ENCODE peak calls at places on chromosomes 2 and 18, in five cellular contexts. One of them, this sample, is unnamed.

GRCh38 chr2:161423351-161424178 is 7.5 kb downstream of the TBR1 start:
- DNase-seq in SK-N-SH: peak
- DNase-seq in K562: no peak
- DNase-seq in A549: no peak
- DNase-seq in GM12878: no peak
- DNase-seq in this sample: no peak

GRCh38 chr2:107808986-107809385 is 17.7 kb upstream of the RGPD4 start:
- DNase-seq in SK-N-SH: no peak
- DNase-seq in K562: no peak
- DNase-seq in A549: peak
- DNase-seq in GM12878: no peak
- DNase-seq in this sample: no peak

GRCh38 chr2:85134255-85135065 is 1.3 kb downstream of the TCF7L1 start:
- DNase-seq in SK-N-SH: peak
- DNase-seq in K562: peak
- DNase-seq in A549: no peak
- DNase-seq in GM12878: no peak
- DNase-seq in this sample: no peak

GRCh38 chr2:23698733-23699391 is 228.1 kb downstream of the ATAD2B start:
- DNase-seq in SK-N-SH: peak
- DNase-seq in K562: no peak
- DNase-seq in A549: no peak
- DNase-seq in GM12878: no peak
- DNase-seq in this sample: no peak

GRCh38 chr2:109208071-109208950 is 79.3 kb downstream of the SH3RF3 start:
- DNase-seq in SK-N-SH: no peak
- DNase-seq in K562: no peak
- DNase-seq in A549: peak
- DNase-seq in GM12878: no peak
- DNase-seq in this sample: no peak

GRCh38 chr2:55949211-55949610 is 25.6 kb upstream of the EFEMP1 start:
- DNase-seq in SK-N-SH: no peak
- DNase-seq in K562: no peak
- DNase-seq in A549: no peak
- DNase-seq in GM12878: no peak
- DNase-seq in this sample: no peak

GRCh38 chr2:120736955-120737801 is 1.5 kb downstream of the GLI2 start:
- DNase-seq in SK-N-SH: peak
- DNase-seq in K562: no peak
- DNase-seq in A549: peak
- DNase-seq in GM12878: no peak
- DNase-seq in this sample: no peak

GRCh38 chr2:188976545-188977268 is 2.5 kb downstream of the COL3A1 start:
- DNase-seq in SK-N-SH: no peak
- DNase-seq in K562: no peak
- DNase-seq in A549: no peak
- DNase-seq in GM12878: no peak
- DNase-seq in this sample: peak

GRCh38 chr2:95391641-95392310 is 10.7 kb upstream of the FAHD2A start:
- DNase-seq in SK-N-SH: no peak
- DNase-seq in K562: no peak
- DNase-seq in A549: no peak
- DNase-seq in GM12878: no peak
- DNase-seq in this sample: peak

GRCh38 chr2:134900151-134900550 is 18.5 kb upstream of the CCNT2 start:
- DNase-seq in SK-N-SH: no peak
- DNase-seq in K562: no peak
- DNase-seq in A549: no peak
- DNase-seq in GM12878: no peak
- DNase-seq in this sample: no peak

GRCh38 chr2:166610180-166610919 is 116.3 kb upstream of the SCN7A start:
- DNase-seq in SK-N-SH: no peak
- DNase-seq in K562: no peak
- DNase-seq in A549: no peak
- DNase-seq in GM12878: no peak
- DNase-seq in this sample: no peak
- TF ChIP-seq MAX in SK-N-SH: no peak
- TF ChIP-seq MAX in K562: no peak
- TF ChIP-seq MAX in A549: no peak
- TF ChIP-seq MAX in GM12878: no peak
- TF ChIP-seq MAX in this sample: no peak

GRCh38 chr2:235659767-235660322 is 166.0 kb downstream of the AGAP1 start:
- DNase-seq in SK-N-SH: no peak
- DNase-seq in K562: peak
- DNase-seq in A549: no peak
- DNase-seq in GM12878: no peak
- DNase-seq in this sample: peak

GRCh38 chr2:235660484-235661081 is 166.7 kb downstream of the AGAP1 start:
- DNase-seq in SK-N-SH: peak
- DNase-seq in K562: no peak
- DNase-seq in A549: no peak
- DNase-seq in GM12878: no peak
- DNase-seq in this sample: peak

GRCh38 chr2:235661136-235661535 is 167.3 kb downstream of the AGAP1 start:
- DNase-seq in SK-N-SH: peak
- DNase-seq in K562: no peak
- DNase-seq in A549: no peak
- DNase-seq in GM12878: no peak
- DNase-seq in this sample: peak

GRCh38 chr2:235661538-235661937 is 167.7 kb downstream of the AGAP1 start:
- DNase-seq in SK-N-SH: no peak
- DNase-seq in K562: no peak
- DNase-seq in A549: no peak
- DNase-seq in GM12878: no peak
- DNase-seq in this sample: no peak

DNA sequence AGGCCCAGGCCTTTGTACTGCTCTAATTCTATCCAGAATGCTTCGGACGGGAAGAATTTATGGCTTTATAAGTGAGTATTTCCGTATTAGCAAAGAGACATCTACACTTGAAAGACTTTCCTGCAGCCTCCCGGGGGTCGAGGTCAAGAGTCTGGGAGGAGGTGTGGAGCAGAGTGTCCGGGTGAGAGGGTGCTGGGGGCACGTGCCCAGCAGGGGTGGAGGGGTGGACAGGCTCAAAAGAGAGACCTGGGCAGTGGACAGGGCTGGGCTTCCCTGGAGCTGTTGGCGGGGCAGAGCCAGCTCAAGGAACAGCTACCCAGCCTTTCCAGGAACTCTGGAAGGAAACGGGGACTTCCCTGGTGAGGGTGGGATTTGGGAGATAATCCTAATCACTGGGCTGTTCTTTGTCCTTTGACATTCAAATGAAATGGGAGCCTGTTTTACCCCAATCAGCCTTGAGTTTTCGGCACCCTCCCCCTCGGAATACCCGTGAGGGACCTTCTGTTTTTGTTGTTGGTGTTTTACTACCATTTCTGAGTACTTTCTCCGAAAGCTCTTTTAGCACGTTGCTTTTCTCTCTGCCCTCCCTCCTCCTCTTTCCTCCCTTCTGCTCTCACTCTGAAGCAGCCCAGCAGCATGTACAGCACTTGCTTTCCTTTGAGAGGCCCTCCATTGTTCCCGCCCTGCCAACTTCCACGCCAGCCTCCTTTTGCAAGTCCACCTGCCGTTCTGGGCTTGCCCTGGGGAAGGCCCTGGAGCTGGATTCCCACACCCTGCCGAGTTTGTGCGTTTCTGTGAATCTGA is 164.7 kb downstream of the AGAP1 start:
- DNase-seq in SK-N-SH: no peak
- DNase-seq in K562: no peak
- DNase-seq in A549: no peak
- DNase-seq in GM12878: no peak
- DNase-seq in this sample: no peak
- TF ChIP-seq SMC3 in SK-N-SH: no peak
- TF ChIP-seq SMC3 in K562: no peak
- TF ChIP-seq SMC3 in A549: no peak
- TF ChIP-seq SMC3 in GM12878: no peak
- TF ChIP-seq SMC3 in this sample: no peak

GRCh38 chr2:102839668-102840388 is 78.0 kb downstream of the TMEM182 start:
- DNase-seq in SK-N-SH: peak
- DNase-seq in K562: peak
- DNase-seq in A549: peak
- DNase-seq in GM12878: peak
- DNase-seq in this sample: peak
- TF ChIP-seq MAX in SK-N-SH: no peak
- TF ChIP-seq MAX in K562: no peak
- TF ChIP-seq MAX in A549: no peak
- TF ChIP-seq MAX in GM12878: no peak
- TF ChIP-seq MAX in this sample: no peak

GRCh38 chr2:241657851-241658254 is 20.4 kb downstream of the ATG4B start:
- DNase-seq in SK-N-SH: no peak
- DNase-seq in K562: no peak
- DNase-seq in A549: no peak
- DNase-seq in GM12878: no peak
- DNase-seq in this sample: no peak

GRCh38 chr2:241659150-241659739 is 21.8 kb downstream of the ATG4B start:
- DNase-seq in SK-N-SH: peak
- DNase-seq in K562: no peak
- DNase-seq in A549: peak
- DNase-seq in GM12878: no peak
- DNase-seq in this sample: peak

GRCh38 chr2:241656190-241656741 is 18.8 kb downstream of the ATG4B start:
- DNase-seq in SK-N-SH: no peak
- DNase-seq in K562: no peak
- DNase-seq in A549: no peak
- DNase-seq in GM12878: no peak
- DNase-seq in this sample: no peak

GRCh38 chr2:241658296-241658695 is 20.8 kb downstream of the ATG4B start:
- DNase-seq in SK-N-SH: no peak
- DNase-seq in K562: no peak
- DNase-seq in A549: no peak
- DNase-seq in GM12878: no peak
- DNase-seq in this sample: no peak

GRCh38 chr2:241660593-241661213 is 23.2 kb downstream of the ATG4B start:
- DNase-seq in SK-N-SH: no peak
- DNase-seq in K562: no peak
- DNase-seq in A549: no peak
- DNase-seq in GM12878: no peak
- DNase-seq in this sample: no peak
- TF ChIP-seq SMC3 in SK-N-SH: no peak
- TF ChIP-seq SMC3 in K562: no peak
- TF ChIP-seq SMC3 in A549: no peak
- TF ChIP-seq SMC3 in GM12878: no peak
- TF ChIP-seq SMC3 in this sample: no peak

DNA sequence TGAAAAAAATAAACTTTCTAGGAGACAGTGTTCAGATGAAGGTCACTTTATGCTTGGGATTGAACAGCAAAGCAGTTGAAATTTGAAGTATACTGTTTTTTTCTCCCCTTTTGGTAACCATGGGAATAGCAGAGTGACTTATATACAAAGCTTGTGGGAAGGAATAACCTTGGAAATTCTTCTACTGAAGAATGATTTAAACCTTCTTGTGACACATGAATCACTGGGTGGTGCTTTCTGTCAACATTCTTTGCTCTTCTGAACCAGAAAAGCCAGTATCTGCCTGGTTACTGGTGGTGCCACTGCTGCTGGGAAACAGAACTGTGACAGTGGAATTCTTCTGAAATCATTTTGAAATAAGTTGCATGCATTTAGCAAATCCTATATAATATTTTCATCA is 39.4 kb upstream of the RND3 start:
- DNase-seq in SK-N-SH: no peak
- DNase-seq in K562: no peak
- DNase-seq in A549: peak
- DNase-seq in GM12878: no peak
- DNase-seq in this sample: peak
- TF ChIP-seq MAX in SK-N-SH: peak
- TF ChIP-seq MAX in K562: no peak
- TF ChIP-seq MAX in A549: no peak
- TF ChIP-seq MAX in GM12878: no peak
- TF ChIP-seq MAX in this sample: no peak

GRCh38 chr18:5520464-5520863 is 23.3 kb downstream of the EPB41L3 start:
- DNase-seq in SK-N-SH: no peak
- DNase-seq in K562: no peak
- DNase-seq in A549: no peak
- DNase-seq in GM12878: no peak
- DNase-seq in this sample: no peak

GRCh38 chr18:5518179-5518770 is 25.5 kb downstream of the EPB41L3 start:
- DNase-seq in SK-N-SH: no peak
- DNase-seq in K562: no peak
- DNase-seq in A549: no peak
- DNase-seq in GM12878: no peak
- DNase-seq in this sample: no peak

GRCh38 chr18:5521000-5521399 is 22.8 kb downstream of the EPB41L3 start:
- DNase-seq in SK-N-SH: no peak
- DNase-seq in K562: no peak
- DNase-seq in A549: no peak
- DNase-seq in GM12878: no peak
- DNase-seq in this sample: no peak

GRCh38 chr18:5518899-5519371 is 24.9 kb downstream of the EPB41L3 start:
- DNase-seq in SK-N-SH: no peak
- DNase-seq in K562: no peak
- DNase-seq in A549: no peak
- DNase-seq in GM12878: no peak
- DNase-seq in this sample: no peak

GRCh38 chr18:5519448-5520362 is 24.1 kb downstream of the EPB41L3 start:
- DNase-seq in SK-N-SH: no peak
- DNase-seq in K562: no peak
- DNase-seq in A549: no peak
- DNase-seq in GM12878: no peak
- DNase-seq in this sample: no peak
- TF ChIP-seq SMC3 in SK-N-SH: no peak
- TF ChIP-seq SMC3 in K562: no peak
- TF ChIP-seq SMC3 in A549: no peak
- TF ChIP-seq SMC3 in GM12878: no peak
- TF ChIP-seq SMC3 in this sample: no peak

GRCh38 chr2:159742846-159743245 is 30.5 kb downstream of the MARCHF7 start:
- DNase-seq in SK-N-SH: no peak
- DNase-seq in K562: no peak
- DNase-seq in A549: no peak
- DNase-seq in GM12878: no peak
- DNase-seq in this sample: no peak

GRCh38 chr2:159738509-159739390 is 26.4 kb downstream of the MARCHF7 start:
- DNase-seq in SK-N-SH: no peak
- DNase-seq in K562: peak
- DNase-seq in A549: peak
- DNase-seq in GM12878: no peak
- DNase-seq in this sample: no peak

GRCh38 chr2:159748089-159748488 is 35.8 kb downstream of the MARCHF7 start:
- DNase-seq in SK-N-SH: no peak
- DNase-seq in K562: no peak
- DNase-seq in A549: no peak
- DNase-seq in GM12878: no peak
- DNase-seq in this sample: no peak

GRCh38 chr2:159744363-159744762 is 32.1 kb downstream of the MARCHF7 start:
- DNase-seq in SK-N-SH: no peak
- DNase-seq in K562: no peak
- DNase-seq in A549: peak
- DNase-seq in GM12878: no peak
- DNase-seq in this sample: no peak
- TF ChIP-seq MAX in SK-N-SH: no peak
- TF ChIP-seq MAX in K562: no peak
- TF ChIP-seq MAX in A549: no peak
- TF ChIP-seq MAX in GM12878: no peak
- TF ChIP-seq MAX in this sample: no peak

This sample was measured in HepG2.